ENCODE peak calls at places on chromosomes 13 and 19, in seven cellular contexts. W is cardiac muscle cell, L is AG04450, F is RWPE2, S is cardiac fibroblast, U is IMR-90, E is fibroblast of pulmonary artery. A is an unnamed sample.

GRCh38 chr13:99658266-99658991 is 157.2 kb downstream of the TM9SF2 start:
- DNase-seq in W (peak), U (peak), S (peak), F (no peak), E (peak), L (no peak), A (peak)

GRCh38 chr13:50220938-50221337 is 205.7 kb downstream of the KCNRG start:
- DNase-seq in E (no peak), L (no peak), W (no peak), F (no peak), S (no peak), U (no peak), A (no peak)

GRCh38 chr19:29666634-29667389 is 1.6 kb downstream of the PLEKHF1 start:
- DNase-seq in E (peak), S (peak), U (peak), L (no peak), F (no peak), W (peak), A (peak)

GRCh38 chr13:80871481-80871880 is 530.6 kb upstream of the SPRY2 start:
- DNase-seq in U (no peak), W (no peak), L (no peak), E (peak), S (peak), F (no peak), A (no peak)

GRCh38 chr13:74966814-74967213 is 515.2 kb downstream of the TBC1D4 start:
- DNase-seq in W (peak), L (no peak), F (no peak), U (no peak), E (peak), S (peak), A (peak)

GRCh38 chr19:2540646-2541454 is 64.9 kb downstream of the GADD45B start:
- DNase-seq in L (peak), U (peak), F (peak), W (peak), E (peak), S (peak), A (peak)

GRCh38 chr13:31093145-31093885 is 68.4 kb downstream of the HSPH1 start:
- DNase-seq in E (no peak), W (no peak), L (no peak), S (no peak), F (no peak), U (no peak), A (no peak)

GRCh38 chr13:42819712-42820111 is 38.3 kb downstream of the FAM216B start:
- DNase-seq in E (peak), F (no peak), S (peak), U (no peak), W (no peak), L (no peak), A (no peak)

GRCh38 chr19:28862238-28862637 is 350.7 kb downstream of the UQCRFS1 start:
- DNase-seq in U (no peak), S (no peak), E (no peak), F (no peak), L (no peak), W (no peak), A (no peak)

GRCh38 chr13:76421011-76421410 is 465.2 kb downstream of the KCTD12 start:
- DNase-seq in S (no peak), W (no peak), L (no peak), U (no peak), F (no peak), E (no peak), A (no peak)

GRCh38 chr13:91714726-91715334 is 316.4 kb downstream of the GPC5 start:
- DNase-seq in W (no peak), U (no peak), S (no peak), L (no peak), F (no peak), E (no peak), A (no peak)

GRCh38 chr19:35063940-35064818 is 22.7 kb downstream of the HPN start:
- DNase-seq in E (peak), W (no peak), L (no peak), S (peak), F (no peak), U (peak), A (peak)

GRCh38 chr19:44260695-44261446 is 1.2 kb downstream of the ZNF233 start:
- DNase-seq in S (no peak), L (no peak), W (no peak), U (no peak), E (no peak), F (no peak), A (no peak)

GRCh38 chr13:36904219-36904618 is 15.8 kb downstream of the SMAD9 start:
- DNase-seq in L (no peak), W (no peak), E (no peak), F (no peak), U (no peak), S (no peak), A (no peak)

GRCh38 chr19:3599776-3600183 is 6.9 kb downstream of the TBXA2R start:
- DNase-seq in F (no peak), L (no peak), S (no peak), E (no peak), W (no peak), U (no peak), A (no peak)
- TF ChIP-seq CTCF in F (no peak), L (no peak), S (peak), E (peak), W (peak), U (peak), A (no peak)

GRCh38 chr19:41619018-41619571 is 7.8 kb downstream of the CEACAM4 start:
- DNase-seq in L (no peak), U (no peak), E (no peak), S (no peak), W (no peak), F (no peak), A (no peak)
- H3K4me3 ChIP-seq in L (no peak), U (no peak), E (no peak), S (no peak), W (no peak), F (no peak), A (no peak)

DNA sequence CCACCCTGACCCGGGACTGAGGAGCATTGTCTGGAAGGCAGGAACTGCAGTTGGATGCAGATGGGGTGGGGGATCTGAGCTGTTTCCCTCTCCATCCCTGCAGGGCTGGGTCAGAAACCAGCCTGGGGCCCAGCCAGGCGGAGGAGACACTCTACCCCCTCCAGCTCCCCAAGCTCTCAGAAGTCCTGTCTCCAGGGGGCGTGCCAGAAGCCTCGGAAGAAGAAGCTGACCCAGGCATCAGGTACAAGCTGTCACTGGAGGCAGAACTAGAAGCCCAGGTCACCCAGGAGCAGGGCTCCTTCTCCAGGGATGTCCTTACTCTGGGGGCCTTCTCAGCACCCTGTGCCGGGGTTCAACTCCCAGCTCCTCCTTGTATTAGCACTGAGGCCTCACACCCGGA is 15.5 kb downstream of the SIX5 start:
- DNase-seq in E (no peak), L (no peak), F (no peak), W (peak), U (no peak), S (no peak), A (no peak)
- TF ChIP-seq CTCF in E (no peak), L (peak), F (no peak), W (no peak), U (peak), S (no peak), A (peak)

GRCh38 chr19:920051-920857 is 3.1 kb downstream of the KISS1R start:
- DNase-seq in S (peak), F (peak), U (no peak), L (no peak), W (peak), E (peak), A (no peak)

GRCh38 chr19:918152-918437 is 962 bp downstream of the KISS1R start:
- DNase-seq in E (no peak), U (no peak), W (no peak), F (no peak), S (no peak), L (no peak), A (no peak)

GRCh38 chr19:917323-918151 is at the start of gene KISS1R:
- DNase-seq in W (peak), F (peak), U (peak), S (peak), L (no peak), E (no peak), A (no peak)

GRCh38 chr19:919157-920050 is 2.3 kb downstream of the KISS1R start:
- DNase-seq in L (no peak), U (no peak), S (no peak), E (no peak), W (peak), F (peak), A (no peak)

DNA sequence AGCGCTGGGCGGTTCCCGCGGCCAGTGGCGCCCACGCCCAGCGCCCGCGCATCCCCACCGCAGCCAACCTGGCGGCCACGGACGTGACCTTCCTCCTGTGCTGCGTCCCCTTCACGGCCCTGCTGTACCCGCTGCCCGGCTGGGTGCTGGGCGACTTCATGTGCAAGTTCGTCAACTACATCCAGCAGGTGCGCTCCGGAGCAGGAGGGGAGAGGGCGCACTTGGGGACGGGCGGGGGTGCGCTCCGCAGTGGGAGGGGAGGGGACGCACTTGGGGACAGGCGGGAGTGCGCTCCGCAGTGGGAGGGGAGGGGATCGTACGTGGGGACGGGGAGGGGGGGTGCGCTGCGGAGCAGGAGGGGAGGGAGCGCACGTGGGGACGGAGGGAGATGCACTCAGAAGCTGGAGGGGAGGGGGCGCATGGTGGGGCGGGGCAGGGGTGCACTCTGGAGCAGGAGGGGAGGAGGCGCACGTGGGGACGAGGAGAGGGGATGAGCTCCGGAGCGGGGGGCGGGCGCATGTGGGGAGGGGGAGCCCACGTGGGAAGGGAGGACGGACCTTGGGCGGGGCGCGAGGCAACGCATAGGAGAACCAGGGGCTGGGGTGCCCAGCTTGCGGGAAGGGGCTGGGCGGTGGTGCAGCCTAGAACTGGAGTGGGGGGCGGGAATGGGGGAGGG is 1.5 kb downstream of the KISS1R start:
- DNase-seq in L (no peak), S (no peak), F (peak), W (peak), E (no peak), U (no peak), A (no peak)
- H3K4me3 ChIP-seq in L (no peak), S (no peak), F (no peak), W (peak), E (no peak), U (no peak), A (no peak)

DNA sequence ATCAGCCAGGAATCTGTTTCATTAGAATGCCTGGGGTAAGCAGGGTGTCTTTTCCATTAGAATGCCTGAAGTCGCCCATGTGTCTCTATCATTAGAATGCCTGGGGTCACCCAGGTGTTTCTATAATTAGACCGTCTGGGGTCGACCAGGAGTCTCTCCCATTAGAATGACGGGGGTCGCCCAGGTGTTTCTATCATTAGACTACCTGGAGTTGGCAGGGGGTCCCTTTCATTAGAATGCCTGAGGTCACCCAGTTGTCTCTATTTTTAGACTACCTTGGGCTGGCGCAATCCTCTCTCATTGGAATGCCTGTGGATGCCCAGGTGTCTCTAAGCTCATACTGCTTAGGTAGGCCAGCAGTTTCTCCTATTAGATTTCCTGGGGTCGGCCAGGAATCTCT is 1447.6 kb downstream of the UQCRFS1 start:
- DNase-seq in W (no peak), E (no peak), L (no peak), U (no peak), F (no peak), S (no peak), A (no peak)
- TF ChIP-seq CTCF in W (no peak), E (no peak), L (no peak), U (no peak), F (no peak), S (no peak), A (no peak)

DNA sequence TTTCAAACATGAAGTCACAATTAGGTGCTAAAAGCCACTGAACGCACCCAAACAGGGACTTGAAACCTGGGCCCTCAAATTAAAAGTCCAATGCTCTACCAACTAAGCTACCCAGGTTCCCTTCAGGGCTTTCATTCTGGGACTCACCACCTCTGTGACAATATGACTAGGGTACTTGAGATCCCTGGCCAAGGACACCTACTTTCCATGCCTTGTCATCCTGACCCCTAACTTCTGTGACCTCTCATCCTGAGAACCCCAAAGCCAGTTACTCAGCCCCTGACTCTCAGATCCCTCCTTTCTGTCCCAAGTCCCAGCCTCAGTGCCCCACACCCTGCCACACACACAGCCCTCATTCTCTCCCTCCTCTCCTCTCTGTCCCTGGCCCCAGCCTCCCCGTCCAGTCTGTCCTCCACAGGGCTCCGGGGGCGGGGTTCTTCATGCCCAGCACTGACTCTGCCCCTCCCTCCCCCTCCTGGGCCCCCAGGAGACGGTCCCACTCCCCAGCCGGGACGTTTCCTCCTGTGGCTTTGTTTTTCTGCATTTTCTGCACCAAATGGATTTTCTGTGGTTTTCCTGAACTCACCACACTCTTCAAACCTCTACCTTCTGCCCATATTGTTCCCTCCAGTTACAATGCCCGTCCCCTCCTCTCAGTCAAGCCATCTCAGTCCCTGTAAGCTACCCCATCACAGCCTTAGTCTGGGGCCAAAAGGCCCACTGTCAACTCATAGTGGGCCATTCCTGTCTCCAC is 7.0 kb downstream of the RCN3 start:
- DNase-seq in E (no peak), F (no peak), U (no peak), S (no peak), W (no peak), L (no peak), A (no peak)
- H3K4me3 ChIP-seq in E (no peak), F (peak), U (no peak), S (no peak), W (peak), L (no peak), A (no peak)

GRCh38 chr19:49070416-49070815 is 2.1 kb downstream of the KCNA7 start:
- DNase-seq in S (no peak), F (no peak), E (no peak), L (no peak), U (no peak), W (no peak), A (no peak)

GRCh38 chr19:49069026-49069425 is 3.5 kb downstream of the KCNA7 start:
- DNase-seq in E (no peak), U (no peak), W (no peak), F (no peak), S (no peak), L (no peak), A (no peak)

GRCh38 chr19:49071860-49072547 is 495 bp downstream of the KCNA7 start:
- DNase-seq in L (no peak), W (peak), U (no peak), F (no peak), E (no peak), S (no peak), A (no peak)

GRCh38 chr19:49073514-49074378 is 1.2 kb upstream of the KCNA7 start:
- DNase-seq in E (no peak), W (peak), U (no peak), S (no peak), L (no peak), F (no peak), A (no peak)
- TF ChIP-seq CTCF in E (peak), W (peak), U (peak), S (peak), L (peak), F (no peak), A (peak)

A was measured in fibroblast of villous mesenchyme.